ENCODE peak calls at places on chromosomes 6 and 20, in seven cellular contexts. Y is glutamatergic neuron; J is left ventricle myocardium inferior; F is GM12865; X is CD4-positive, alpha-beta T cell; I is Calu3; P is GM23338. K is an unnamed sample.

GRCh38 chr6:138161118-138161433 is 663 bp upstream of the ARFGEF3 start:
- DNase-seq in X (no peak), J (no peak), I (no peak), P (peak), Y (no peak), F (no peak), K (peak)

GRCh38 chr6:130520801-130521200 is 155.0 kb downstream of the TMEM200A start:
- DNase-seq in J (no peak), F (no peak), X (no peak), P (no peak), Y (no peak), I (no peak), K (no peak)

GRCh38 chr6:140001005-140001404 is 626.6 kb upstream of the CITED2 start:
- DNase-seq in Y (no peak), I (no peak), F (no peak), X (no peak), J (no peak), P (no peak), K (no peak)

GRCh38 chr6:49463612-49463967 is 420 bp downstream of the CENPQ start:
- DNase-seq in X (no peak), I (no peak), P (no peak), Y (no peak), F (no peak), J (no peak), K (no peak)

GRCh38 chr6:154901856-154902552 is 93.1 kb upstream of the TIAM2 start:
- DNase-seq in I (no peak), J (no peak), F (no peak), X (no peak), P (no peak), Y (no peak), K (no peak)

GRCh38 chr20:22775671-22776139 is 191.3 kb upstream of the FOXA2 start:
- DNase-seq in J (no peak), P (no peak), I (no peak), X (no peak), F (no peak), Y (no peak), K (no peak)

GRCh38 chr6:82570083-82570482 is 206.5 kb downstream of the TPBG start:
- DNase-seq in Y (peak), J (no peak), F (no peak), P (no peak), X (no peak), I (no peak), K (no peak)

GRCh38 chr6:165988757-165989456 is 178.7 kb downstream of the TBXT start:
- DNase-seq in X (no peak), J (no peak), F (no peak), Y (no peak), P (peak), I (no peak), K (no peak)

GRCh38 chr20:57432874-57433491 is 41.8 kb downstream of the RBM38 start:
- DNase-seq in X (peak), F (peak), J (peak), Y (no peak), I (peak), P (no peak), K (peak)

GRCh38 chr6:20086992-20087391 is 125.3 kb downstream of the MBOAT1 start:
- DNase-seq in J (no peak), F (no peak), Y (no peak), I (no peak), X (no peak), P (no peak), K (no peak)

GRCh38 chr6:20095436-20095835 is 116.8 kb downstream of the MBOAT1 start:
- DNase-seq in F (no peak), Y (no peak), J (no peak), X (no peak), I (no peak), P (no peak), K (no peak)

GRCh38 chr6:20096506-20096905 is 115.8 kb downstream of the MBOAT1 start:
- DNase-seq in J (no peak), I (no peak), X (no peak), Y (no peak), P (no peak), F (no peak), K (no peak)

GRCh38 chr6:20092071-20092566 is 120.2 kb downstream of the MBOAT1 start:
- DNase-seq in P (peak), I (peak), Y (no peak), J (no peak), F (peak), X (no peak), K (no peak)
- TF ChIP-seq CTCF in P (peak), I (peak), Y (peak), J (peak), F (peak), X (peak), K (peak)

DNA sequence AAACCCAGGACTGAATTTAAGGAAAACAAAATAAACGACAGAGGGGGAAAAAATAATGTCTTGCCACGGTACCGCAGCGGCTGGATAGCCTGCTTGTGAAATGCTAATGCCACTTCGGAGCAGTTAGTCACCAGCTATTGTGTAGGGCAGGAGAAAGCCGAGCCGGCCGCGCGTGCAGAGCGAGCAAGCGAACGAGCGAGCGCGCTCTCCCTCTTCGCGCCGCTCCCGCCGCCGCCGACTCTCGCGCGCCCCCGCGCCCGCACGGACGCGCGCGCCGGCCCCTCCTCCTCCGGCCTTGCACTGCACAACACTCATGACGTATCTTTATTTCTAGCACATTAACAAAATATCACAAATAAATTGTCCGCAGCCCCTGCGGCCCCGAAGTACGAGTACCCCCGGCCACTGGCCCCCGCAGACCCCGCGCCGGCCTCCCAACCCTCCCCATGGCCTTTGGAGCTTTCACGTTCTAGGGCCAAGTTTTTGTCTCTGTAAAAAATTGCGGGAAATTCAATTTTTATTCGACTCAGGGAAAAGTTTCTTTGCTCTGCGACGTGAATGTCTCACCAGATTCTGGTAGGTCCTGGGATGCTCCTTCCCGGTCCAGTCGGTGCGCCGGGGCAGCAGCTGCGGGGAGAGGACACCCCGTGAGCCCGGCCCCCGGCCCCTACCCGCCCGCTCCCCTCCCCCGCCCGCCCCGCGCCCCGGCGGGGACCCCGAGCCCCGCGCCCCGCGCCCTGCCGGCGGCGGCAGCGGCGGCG is 993 bp downstream of the PHIP start:
- DNase-seq in P (peak), J (peak), F (peak), I (peak), X (peak), Y (peak), K (peak)
- TF ChIP-seq CTCF in P (no peak), J (peak), F (no peak), I (no peak), X (no peak), Y (no peak), K (no peak)

GRCh38 chr6:75305573-75305972 is 21.0 kb upstream of the TMEM30A start:
- DNase-seq in P (no peak), X (no peak), I (no peak), Y (no peak), F (no peak), J (no peak), K (no peak)
- TF ChIP-seq CTCF in P (no peak), X (no peak), I (no peak), Y (no peak), F (no peak), J (no peak), K (no peak)

GRCh38 chr20:35618372-35619131 is 2.9 kb downstream of the SPAG4 start:
- DNase-seq in P (peak), X (no peak), I (peak), F (peak), J (no peak), Y (no peak), K (peak)

GRCh38 chr20:35617397-35618031 is 1.9 kb downstream of the SPAG4 start:
- DNase-seq in F (peak), X (peak), P (peak), I (peak), J (peak), Y (peak), K (peak)

GRCh38 chr20:35618032-35618371 is 2.4 kb downstream of the SPAG4 start:
- DNase-seq in X (no peak), J (no peak), I (no peak), P (no peak), F (no peak), Y (no peak), K (no peak)

GRCh38 chr20:35620818-35621559 is 5.4 kb downstream of the SPAG4 start:
- DNase-seq in X (no peak), J (no peak), I (no peak), F (no peak), Y (no peak), P (no peak), K (no peak)

DNA sequence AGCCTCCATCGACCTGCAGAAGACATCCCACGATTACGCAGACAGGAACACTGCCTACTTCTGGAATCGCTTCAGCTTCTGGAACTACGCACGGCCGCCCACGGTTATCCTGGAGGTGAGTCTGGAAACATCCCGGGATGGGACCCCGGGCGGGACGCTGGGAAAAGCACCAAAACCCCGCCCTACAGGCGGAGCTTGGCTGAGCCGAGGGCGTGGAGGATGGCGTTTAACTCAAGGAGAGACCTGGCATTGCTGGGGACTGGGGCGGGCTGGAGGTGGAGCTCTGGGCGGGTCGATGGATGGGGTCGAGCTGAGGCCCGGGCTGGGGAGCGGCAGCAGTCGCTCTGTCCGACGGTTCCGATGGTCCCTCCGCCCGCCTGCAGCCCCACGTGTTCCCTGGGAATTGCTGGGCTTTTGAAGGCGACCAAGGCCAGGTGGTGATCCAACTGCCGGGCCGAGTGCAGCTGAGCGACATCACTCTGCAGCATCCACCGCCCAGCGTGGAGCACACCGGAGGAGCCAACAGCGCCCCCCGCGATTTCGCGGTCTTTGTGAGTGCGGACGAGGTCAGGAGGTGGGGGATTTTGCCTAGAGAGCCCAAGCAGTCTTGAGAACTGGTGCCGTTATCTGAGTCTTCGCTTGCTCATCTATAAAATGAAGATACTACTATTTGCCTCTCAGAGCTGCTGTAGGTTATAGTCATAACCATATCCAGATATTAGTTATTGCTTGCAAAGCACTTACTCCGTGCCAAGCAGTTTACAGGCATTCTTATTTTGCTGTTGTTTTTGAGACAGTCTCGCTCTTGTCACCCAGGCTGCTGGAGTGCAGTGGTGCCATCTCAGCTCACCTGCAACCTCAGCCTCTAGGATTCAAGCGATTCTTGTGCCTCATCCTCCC is 3.8 kb downstream of the SPAG4 start:
- DNase-seq in X (peak), F (peak), Y (peak), I (peak), J (peak), P (peak), K (peak)
- TF ChIP-seq CTCF in X (peak), F (peak), Y (peak), I (peak), J (peak), P (peak), K (peak)

GRCh38 chr20:47678130-47678453 is 107.2 kb downstream of the SULF2 start:
- DNase-seq in F (no peak), X (no peak), P (no peak), Y (no peak), I (no peak), J (no peak), K (no peak)
- TF ChIP-seq CTCF in F (no peak), X (peak), P (no peak), Y (peak), I (no peak), J (no peak), K (no peak)

K was measured in GM13977.